ENCODE peak calls at places on chromosomes 3 and 15, in ten cellular contexts. One of them, this sample, is unnamed.

GRCh38 chr15:84736375-84736774 is 12.0 kb upstream of the ZNF592 start:
- DNase-seq in neural progenitor cell: no peak
- DNase-seq in astrocyte: no peak
- DNase-seq in body of pancreas: no peak
- DNase-seq in fibroblast of pulmonary artery: no peak
- DNase-seq in brain microvascular endothelial cell: no peak
- DNase-seq in spleen: peak; percentile 65
- DNase-seq in fibroblast of the aortic adventitia: no peak
- DNase-seq in GM23248: no peak
- DNase-seq in GM12878: peak; percentile 96
- DNase-seq in this sample: no peak

GRCh38 chr15:96750361-96750760 is 419.9 kb downstream of the NR2F2 start:
- DNase-seq in neural progenitor cell: no peak
- DNase-seq in fibroblast of pulmonary artery: no peak
- DNase-seq in astrocyte: no peak
- DNase-seq in body of pancreas: no peak
- DNase-seq in brain microvascular endothelial cell: no peak
- DNase-seq in fibroblast of the aortic adventitia: no peak
- DNase-seq in spleen: no peak
- DNase-seq in GM12878: no peak
- DNase-seq in GM23248: no peak
- DNase-seq in this sample: no peak

GRCh38 chr3:120284702-120285507 is at the start of gene GPR156:
- DNase-seq in fibroblast of pulmonary artery: peak; percentile 20
- DNase-seq in brain microvascular endothelial cell: no peak
- DNase-seq in spleen: no peak
- DNase-seq in astrocyte: no peak
- DNase-seq in fibroblast of the aortic adventitia: no peak
- DNase-seq in body of pancreas: no peak
- DNase-seq in neural progenitor cell: peak; percentile 56
- DNase-seq in GM12878: no peak
- DNase-seq in GM23248: peak; percentile 60
- DNase-seq in this sample: no peak

GRCh38 chr15:63945838-63946298 is 100.4 kb downstream of the DAPK2 start:
- DNase-seq in neural progenitor cell: no peak
- DNase-seq in brain microvascular endothelial cell: no peak
- DNase-seq in body of pancreas: no peak
- DNase-seq in spleen: no peak
- DNase-seq in astrocyte: no peak
- DNase-seq in GM12878: no peak
- DNase-seq in fibroblast of the aortic adventitia: no peak
- DNase-seq in GM23248: no peak
- DNase-seq in fibroblast of pulmonary artery: no peak
- DNase-seq in this sample: peak; percentile 94

GRCh38 chr3:133441867-133442270 is 42.0 kb downstream of the BFSP2 start:
- DNase-seq in spleen: no peak
- DNase-seq in astrocyte: no peak
- DNase-seq in GM23248: no peak
- DNase-seq in body of pancreas: no peak
- DNase-seq in GM12878: no peak
- DNase-seq in neural progenitor cell: no peak
- DNase-seq in fibroblast of pulmonary artery: no peak
- DNase-seq in brain microvascular endothelial cell: no peak
- DNase-seq in fibroblast of the aortic adventitia: no peak
- DNase-seq in this sample: no peak

GRCh38 chr3:16305121-16305541 is 40.1 kb downstream of the OXNAD1 start:
- DNase-seq in brain microvascular endothelial cell: no peak
- DNase-seq in GM23248: no peak
- DNase-seq in fibroblast of the aortic adventitia: no peak
- DNase-seq in fibroblast of pulmonary artery: no peak
- DNase-seq in spleen: no peak
- DNase-seq in body of pancreas: no peak
- DNase-seq in astrocyte: no peak
- DNase-seq in GM12878: no peak
- DNase-seq in neural progenitor cell: no peak
- DNase-seq in this sample: no peak

GRCh38 chr3:22960326-22960984 is 242.7 kb upstream of the UBE2E2 start:
- DNase-seq in GM23248: peak; percentile 65
- DNase-seq in GM12878: no peak
- DNase-seq in fibroblast of the aortic adventitia: peak; percentile 66
- DNase-seq in spleen: no peak
- DNase-seq in fibroblast of pulmonary artery: peak; percentile 64
- DNase-seq in brain microvascular endothelial cell: peak; percentile 47
- DNase-seq in body of pancreas: peak; percentile 53
- DNase-seq in astrocyte: peak; percentile 3
- DNase-seq in neural progenitor cell: peak; percentile 66
- DNase-seq in this sample: peak; percentile 38

GRCh38 chr15:76982356-76982755 is 12.6 kb upstream of the PSTPIP1 start:
- DNase-seq in neural progenitor cell: no peak
- DNase-seq in spleen: no peak
- DNase-seq in fibroblast of the aortic adventitia: no peak
- DNase-seq in astrocyte: no peak
- DNase-seq in GM12878: no peak
- DNase-seq in body of pancreas: no peak
- DNase-seq in GM23248: no peak
- DNase-seq in brain microvascular endothelial cell: no peak
- DNase-seq in fibroblast of pulmonary artery: no peak
- DNase-seq in this sample: no peak

GRCh38 chr15:99961011-99961441 is 227.8 kb upstream of the LYSMD4 start:
- DNase-seq in brain microvascular endothelial cell: peak; percentile 41
- DNase-seq in GM23248: peak; percentile 5
- DNase-seq in astrocyte: no peak
- DNase-seq in fibroblast of the aortic adventitia: no peak
- DNase-seq in GM12878: no peak
- DNase-seq in body of pancreas: peak; percentile 50
- DNase-seq in neural progenitor cell: peak; percentile 49
- DNase-seq in fibroblast of pulmonary artery: peak; percentile 55
- DNase-seq in spleen: peak; percentile 41
- DNase-seq in this sample: peak; percentile 59

DNA sequence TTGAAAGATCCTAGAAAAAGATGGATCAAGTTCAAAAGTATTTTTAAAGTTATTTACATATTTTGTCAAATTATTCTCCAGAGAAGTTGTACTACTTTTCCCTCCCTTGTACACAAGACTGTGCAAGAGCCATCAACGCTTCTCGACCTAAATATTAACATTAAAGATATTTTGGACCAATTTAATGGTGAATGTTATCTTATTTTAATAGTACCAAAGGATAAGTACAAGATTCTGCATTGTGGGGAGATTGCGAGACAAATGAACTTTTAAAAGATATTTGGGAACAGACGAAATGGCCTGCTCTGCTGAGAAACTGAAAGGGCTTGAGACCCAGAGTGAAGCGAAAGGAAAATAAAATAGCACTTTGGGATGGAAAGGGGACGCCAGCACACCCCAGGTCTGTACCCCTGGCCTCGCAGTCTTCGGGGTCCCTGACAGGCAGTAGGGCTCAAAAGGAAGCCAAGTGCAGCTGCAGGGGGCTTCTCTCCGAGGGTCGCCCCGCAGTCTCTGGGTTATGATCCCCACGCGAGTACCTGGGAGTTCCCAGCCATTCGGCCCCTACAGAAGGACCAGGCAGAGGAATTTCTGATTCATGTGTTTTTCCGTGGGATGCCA is 97.5 kb upstream of the VGLL3 start:
- DNase-seq in fibroblast of pulmonary artery: peak; percentile 18
- DNase-seq in neural progenitor cell: no peak
- DNase-seq in spleen: peak; percentile 63
- DNase-seq in body of pancreas: no peak
- DNase-seq in fibroblast of the aortic adventitia: peak; percentile 52
- DNase-seq in GM23248: peak; percentile 67
- DNase-seq in astrocyte: no peak
- DNase-seq in brain microvascular endothelial cell: no peak
- DNase-seq in GM12878: no peak
- DNase-seq in this sample: no peak
- H3K4me3 ChIP-seq in fibroblast of pulmonary artery: peak overlapping the region; percentile 59
- H3K4me3 ChIP-seq in neural progenitor cell: no peak overlapping the region
- H3K4me3 ChIP-seq in spleen: peak overlapping the region; percentile 42
- H3K4me3 ChIP-seq in body of pancreas: peak overlapping the region; percentile 43
- H3K4me3 ChIP-seq in fibroblast of the aortic adventitia: peak overlapping the region; percentile 70
- H3K4me3 ChIP-seq in GM23248: peak overlapping the region; percentile 95
- H3K4me3 ChIP-seq in astrocyte: peak overlapping the region; percentile 67
- H3K4me3 ChIP-seq in brain microvascular endothelial cell: peak overlapping the region; percentile 59
- H3K4me3 ChIP-seq in GM12878: peak overlapping the region; percentile 61
- H3K4me3 ChIP-seq in this sample: peak overlapping the region; percentile 65

DNA sequence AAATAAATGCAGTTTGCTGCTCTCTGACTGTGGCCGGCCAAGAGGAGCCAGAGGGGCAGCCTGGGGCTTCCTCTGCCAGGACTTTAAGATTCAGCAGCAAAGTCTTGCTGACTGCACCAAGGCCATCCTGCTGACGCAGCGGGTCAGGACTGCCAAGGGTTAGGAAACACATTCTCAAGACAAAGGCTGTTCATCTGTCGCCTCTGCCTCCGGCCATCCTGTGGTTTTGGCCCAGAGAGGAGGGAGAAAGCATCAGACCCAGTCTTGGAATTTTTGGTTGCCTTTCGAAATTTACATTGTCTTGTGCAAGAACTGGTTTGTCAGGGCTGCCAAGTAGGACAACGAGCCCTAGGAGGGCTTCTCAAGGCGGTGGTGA is 42.8 kb upstream of the RHO start:
- DNase-seq in spleen: peak; percentile 85
- DNase-seq in GM12878: no peak
- DNase-seq in neural progenitor cell: no peak
- DNase-seq in fibroblast of the aortic adventitia: peak; percentile 99
- DNase-seq in fibroblast of pulmonary artery: peak; percentile 99
- DNase-seq in body of pancreas: peak; percentile 48
- DNase-seq in GM23248: peak; percentile 99
- DNase-seq in brain microvascular endothelial cell: peak; percentile 77
- DNase-seq in astrocyte: peak; percentile 95
- DNase-seq in this sample: peak; percentile 92
- H3K4me3 ChIP-seq in spleen: no peak overlapping the region
- H3K4me3 ChIP-seq in GM12878: no peak overlapping the region
- H3K4me3 ChIP-seq in neural progenitor cell: no peak overlapping the region
- H3K4me3 ChIP-seq in fibroblast of the aortic adventitia: no peak overlapping the region
- H3K4me3 ChIP-seq in fibroblast of pulmonary artery: no peak overlapping the region
- H3K4me3 ChIP-seq in body of pancreas: no peak overlapping the region
- H3K4me3 ChIP-seq in GM23248: peak overlapping the region; percentile 59
- H3K4me3 ChIP-seq in brain microvascular endothelial cell: no peak overlapping the region
- H3K4me3 ChIP-seq in astrocyte: no peak overlapping the region
- H3K4me3 ChIP-seq in this sample: no peak overlapping the region

DNA sequence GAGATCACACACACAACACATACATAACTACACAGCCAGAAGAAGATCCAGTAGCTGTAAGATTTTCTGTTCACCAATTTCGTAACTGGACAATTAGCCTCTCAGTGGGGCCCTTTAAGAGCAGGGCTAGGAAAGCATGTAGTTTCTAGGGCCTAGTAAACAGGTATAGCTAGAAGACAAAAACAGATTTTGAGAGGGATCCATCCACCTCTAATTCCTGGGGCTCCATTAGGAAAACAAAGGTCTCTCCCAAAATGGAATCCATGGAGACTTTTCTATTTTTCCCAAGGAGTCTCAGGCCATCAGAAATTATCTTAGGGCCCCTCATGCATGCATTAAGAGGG is 10.5 kb downstream of the KIF15 start:
- DNase-seq in body of pancreas: no peak
- DNase-seq in astrocyte: no peak
- DNase-seq in fibroblast of pulmonary artery: no peak
- DNase-seq in GM12878: no peak
- DNase-seq in fibroblast of the aortic adventitia: no peak
- DNase-seq in GM23248: no peak
- DNase-seq in brain microvascular endothelial cell: no peak
- DNase-seq in neural progenitor cell: peak; percentile 8
- DNase-seq in spleen: no peak
- DNase-seq in this sample: no peak
- H3K4me3 ChIP-seq in body of pancreas: no peak overlapping the region
- H3K4me3 ChIP-seq in astrocyte: no peak overlapping the region
- H3K4me3 ChIP-seq in fibroblast of pulmonary artery: no peak overlapping the region
- H3K4me3 ChIP-seq in GM12878: no peak overlapping the region
- H3K4me3 ChIP-seq in fibroblast of the aortic adventitia: no peak overlapping the region
- H3K4me3 ChIP-seq in GM23248: no peak overlapping the region
- H3K4me3 ChIP-seq in brain microvascular endothelial cell: no peak overlapping the region
- H3K4me3 ChIP-seq in neural progenitor cell: no peak overlapping the region
- H3K4me3 ChIP-seq in spleen: no peak overlapping the region
- H3K4me3 ChIP-seq in this sample: no peak overlapping the region

GRCh38 chr15:41182266-41182665 is 48.3 kb downstream of the EXD1 start:
- DNase-seq in astrocyte: no peak
- DNase-seq in brain microvascular endothelial cell: no peak
- DNase-seq in body of pancreas: no peak
- DNase-seq in fibroblast of the aortic adventitia: no peak
- DNase-seq in GM23248: no peak
- DNase-seq in spleen: no peak
- DNase-seq in fibroblast of pulmonary artery: no peak
- DNase-seq in GM12878: no peak
- DNase-seq in neural progenitor cell: no peak
- DNase-seq in this sample: no peak
- H3K4me3 ChIP-seq in astrocyte: no peak overlapping the region
- H3K4me3 ChIP-seq in brain microvascular endothelial cell: no peak overlapping the region
- H3K4me3 ChIP-seq in body of pancreas: no peak overlapping the region
- H3K4me3 ChIP-seq in fibroblast of the aortic adventitia: no peak overlapping the region
- H3K4me3 ChIP-seq in GM23248: no peak overlapping the region
- H3K4me3 ChIP-seq in spleen: no peak overlapping the region
- H3K4me3 ChIP-seq in fibroblast of pulmonary artery: no peak overlapping the region
- H3K4me3 ChIP-seq in GM12878: no peak overlapping the region
- H3K4me3 ChIP-seq in neural progenitor cell: no peak overlapping the region
- H3K4me3 ChIP-seq in this sample: no peak overlapping the region

GRCh38 chr15:65384895-65385867 is 7.4 kb upstream of the IGDCC3 start:
- DNase-seq in neural progenitor cell: peak; percentile 95
- DNase-seq in GM23248: peak; percentile 87
- DNase-seq in spleen: peak; percentile 93
- DNase-seq in fibroblast of the aortic adventitia: peak; percentile 84
- DNase-seq in brain microvascular endothelial cell: peak; percentile 78
- DNase-seq in astrocyte: peak; percentile 47
- DNase-seq in body of pancreas: peak; percentile 85
- DNase-seq in GM12878: no peak
- DNase-seq in fibroblast of pulmonary artery: peak; percentile 89
- DNase-seq in this sample: peak; percentile 52
- H3K4me3 ChIP-seq in neural progenitor cell: no peak overlapping the region
- H3K4me3 ChIP-seq in GM23248: no peak overlapping the region
- H3K4me3 ChIP-seq in spleen: peak overlapping the region; percentile 43
- H3K4me3 ChIP-seq in fibroblast of the aortic adventitia: no peak overlapping the region
- H3K4me3 ChIP-seq in brain microvascular endothelial cell: peak overlapping the region; percentile 37
- H3K4me3 ChIP-seq in astrocyte: no peak overlapping the region
- H3K4me3 ChIP-seq in body of pancreas: no peak overlapping the region
- H3K4me3 ChIP-seq in GM12878: no peak overlapping the region
- H3K4me3 ChIP-seq in fibroblast of pulmonary artery: no peak overlapping the region
- H3K4me3 ChIP-seq in this sample: no peak overlapping the region

DNA sequence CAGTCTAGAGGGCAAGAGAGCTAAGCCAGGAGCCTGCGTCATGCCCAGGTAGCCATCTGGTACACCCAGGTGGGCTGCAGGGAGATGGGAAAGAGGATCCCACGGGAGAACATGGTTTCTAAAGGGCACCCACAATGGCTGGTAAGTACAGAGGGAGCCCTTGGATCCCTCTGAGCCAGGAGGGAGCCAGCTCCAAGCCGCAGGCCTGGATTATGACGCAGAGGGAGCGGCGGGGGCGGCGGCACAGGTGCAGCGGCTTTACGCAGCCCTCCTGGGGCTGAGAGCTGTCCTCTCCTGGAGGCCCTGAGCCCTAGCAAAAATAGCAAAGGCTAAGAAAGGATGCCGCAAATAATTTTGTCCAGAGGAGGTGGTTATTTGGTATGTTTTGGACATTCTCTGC is 2.8 kb downstream of the CAV3 start:
- DNase-seq in GM23248: no peak
- DNase-seq in astrocyte: no peak
- DNase-seq in body of pancreas: no peak
- DNase-seq in fibroblast of the aortic adventitia: no peak
- DNase-seq in GM12878: no peak
- DNase-seq in spleen: peak; percentile 34
- DNase-seq in brain microvascular endothelial cell: no peak
- DNase-seq in neural progenitor cell: no peak
- DNase-seq in fibroblast of pulmonary artery: no peak
- DNase-seq in this sample: no peak
- H3K4me3 ChIP-seq in GM23248: no peak overlapping the region
- H3K4me3 ChIP-seq in astrocyte: no peak overlapping the region
- H3K4me3 ChIP-seq in body of pancreas: no peak overlapping the region
- H3K4me3 ChIP-seq in fibroblast of the aortic adventitia: no peak overlapping the region
- H3K4me3 ChIP-seq in GM12878: no peak overlapping the region
- H3K4me3 ChIP-seq in spleen: no peak overlapping the region
- H3K4me3 ChIP-seq in brain microvascular endothelial cell: no peak overlapping the region
- H3K4me3 ChIP-seq in neural progenitor cell: no peak overlapping the region
- H3K4me3 ChIP-seq in fibroblast of pulmonary artery: no peak overlapping the region
- H3K4me3 ChIP-seq in this sample: no peak overlapping the region

GRCh38 chr3:186097663-186098451 is 11.0 kb downstream of the ETV5 start:
- DNase-seq in body of pancreas: peak; percentile 86
- DNase-seq in fibroblast of pulmonary artery: peak; percentile 94
- DNase-seq in GM23248: peak; percentile 78
- DNase-seq in neural progenitor cell: peak; percentile 95
- DNase-seq in astrocyte: peak; percentile 89
- DNase-seq in fibroblast of the aortic adventitia: peak; percentile 89
- DNase-seq in GM12878: no peak
- DNase-seq in brain microvascular endothelial cell: peak; percentile 86
- DNase-seq in spleen: no peak
- DNase-seq in this sample: peak; percentile 81
- H3K4me3 ChIP-seq in body of pancreas: no peak overlapping the region
- H3K4me3 ChIP-seq in fibroblast of pulmonary artery: peak overlapping the region; percentile 54
- H3K4me3 ChIP-seq in GM23248: peak overlapping the region; percentile 62
- H3K4me3 ChIP-seq in neural progenitor cell: peak overlapping the region; percentile 55
- H3K4me3 ChIP-seq in astrocyte: peak overlapping the region; percentile 55
- H3K4me3 ChIP-seq in fibroblast of the aortic adventitia: peak overlapping the region; percentile 57
- H3K4me3 ChIP-seq in GM12878: no peak overlapping the region
- H3K4me3 ChIP-seq in brain microvascular endothelial cell: peak overlapping the region; percentile 46
- H3K4me3 ChIP-seq in spleen: peak overlapping the region; percentile 11
- H3K4me3 ChIP-seq in this sample: peak overlapping the region; percentile 8